ENCODE peak calls at places on chromosome 12, in six cellular contexts. M, V, D, S, R and L are unnamed samples.

GRCh38 chr12:75585309-75585708 is 73.9 kb upstream of the KRR1 start:
- DNase-seq in D (no peak), V (no peak), R (no peak), M (peak), S (no peak), L (no peak)

GRCh38 chr12:96401061-96401871 is 1.0 kb upstream of the CDK17 start:
- DNase-seq in M (peak), D (peak), S (peak), V (no peak), R (peak), L (no peak)

GRCh38 chr12:100755186-100755585 is 39.4 kb upstream of the ANO4 start:
- DNase-seq in D (no peak), S (no peak), V (no peak), M (no peak), R (no peak), L (no peak)

GRCh38 chr12:102769323-102769916 is 147.6 kb downstream of the PAH start:
- DNase-seq in V (no peak), M (peak), S (peak), R (peak), D (no peak), L (peak)

GRCh38 chr12:93587601-93588000 is 15.1 kb downstream of the SOCS2 start:
- DNase-seq in V (no peak), D (no peak), R (no peak), S (no peak), M (no peak), L (no peak)

GRCh38 chr12:115710104-115710564 is 567.4 kb downstream of the MED13L start:
- DNase-seq in R (no peak), S (peak), V (no peak), D (no peak), M (peak), L (peak)

GRCh38 chr12:105672576-105672975 is 342.1 kb downstream of the C12orf75 start:
- DNase-seq in R (no peak), M (peak), V (no peak), D (no peak), S (no peak), L (no peak)

GRCh38 chr12:92471551-92471950 is 231.2 kb upstream of the PLEKHG7 start:
- DNase-seq in S (no peak), R (no peak), V (no peak), D (no peak), M (no peak), L (no peak)

GRCh38 chr12:55972906-55973597 is 826 bp upstream of the RAB5B start:
- DNase-seq in S (no peak), D (no peak), R (no peak), V (no peak), M (no peak), L (peak)

GRCh38 chr12:96247567-96247962 is 53.4 kb downstream of the ELK3 start:
- DNase-seq in M (no peak), V (no peak), R (no peak), S (no peak), D (no peak), L (peak)

GRCh38 chr12:51777973-51778372 is 70.5 kb downstream of the FIGNL2 start:
- DNase-seq in M (no peak), D (no peak), R (no peak), V (no peak), S (no peak), L (no peak)

GRCh38 chr12:111359231-111359913 is 9.5 kb downstream of the PHETA1 start:
- DNase-seq in V (peak), S (no peak), M (no peak), D (peak), R (no peak), L (no peak)

GRCh38 chr12:120677765-120678473 is 9.0 kb upstream of the MLEC start:
- DNase-seq in M (peak), S (no peak), R (peak), D (peak), V (no peak), L (peak)

GRCh38 chr12:47725091-47725772 is at the start of gene ENDOU:
- DNase-seq in R (no peak), V (no peak), S (no peak), D (no peak), M (no peak), L (no peak)